ENCODE peak calls at places on chromosomes 4 and X, in nine cellular contexts. One of them, this sample, is unnamed.

GRCh38 chrX:40318796-40319195 is 221.0 kb upstream of the BCOR start:
- DNase-seq in NT2/D1: no peak
- DNase-seq in bronchial epithelial cell: no peak
- DNase-seq in right lobe of liver: no peak
- DNase-seq in CD8-positive, alpha-beta memory T cell: no peak
- DNase-seq in Panc1: no peak
- DNase-seq in cardiac muscle cell: no peak
- DNase-seq in HepG2: no peak
- DNase-seq in heart right ventricle: no peak
- DNase-seq in this sample: no peak

GRCh38 chrX:47595701-47596655 is 13.7 kb downstream of the TIMP1 start:
- DNase-seq in NT2/D1: no peak
- DNase-seq in bronchial epithelial cell: no peak
- DNase-seq in right lobe of liver: no peak
- DNase-seq in CD8-positive, alpha-beta memory T cell: no peak
- DNase-seq in Panc1: no peak
- DNase-seq in cardiac muscle cell: peak; percentile 93
- DNase-seq in HepG2: no peak
- DNase-seq in heart right ventricle: no peak
- DNase-seq in this sample: no peak

GRCh38 chrX:150227873-150228272 is 135.2 kb upstream of the MAMLD1 start:
- DNase-seq in NT2/D1: no peak
- DNase-seq in bronchial epithelial cell: no peak
- DNase-seq in right lobe of liver: no peak
- DNase-seq in CD8-positive, alpha-beta memory T cell: no peak
- DNase-seq in Panc1: no peak
- DNase-seq in cardiac muscle cell: no peak
- DNase-seq in HepG2: no peak
- DNase-seq in heart right ventricle: no peak
- DNase-seq in this sample: no peak

GRCh38 chrX:97320305-97320704 is 436.6 kb downstream of the RPA4 start:
- DNase-seq in NT2/D1: no peak
- DNase-seq in bronchial epithelial cell: no peak
- DNase-seq in right lobe of liver: peak; percentile 49
- DNase-seq in CD8-positive, alpha-beta memory T cell: no peak
- DNase-seq in Panc1: no peak
- DNase-seq in cardiac muscle cell: no peak
- DNase-seq in HepG2: no peak
- DNase-seq in heart right ventricle: no peak
- DNase-seq in this sample: no peak

GRCh38 chrX:22433292-22434070 is 160.8 kb downstream of the CBLL2 start:
- DNase-seq in NT2/D1: peak; percentile 32
- DNase-seq in bronchial epithelial cell: no peak
- DNase-seq in right lobe of liver: no peak
- DNase-seq in CD8-positive, alpha-beta memory T cell: no peak
- DNase-seq in Panc1: no peak
- DNase-seq in cardiac muscle cell: no peak
- DNase-seq in HepG2: no peak
- DNase-seq in heart right ventricle: no peak
- DNase-seq in this sample: no peak

GRCh38 chr4:175371091-175371490 is 441.0 kb downstream of the GPM6A start:
- DNase-seq in NT2/D1: no peak
- DNase-seq in bronchial epithelial cell: peak; percentile 33
- DNase-seq in right lobe of liver: no peak
- DNase-seq in CD8-positive, alpha-beta memory T cell: no peak
- DNase-seq in Panc1: no peak
- DNase-seq in cardiac muscle cell: no peak
- DNase-seq in HepG2: no peak
- DNase-seq in heart right ventricle: no peak
- DNase-seq in this sample: no peak

GRCh38 chrX:750812-751211 is 120.2 kb downstream of the SHOX start:
- DNase-seq in NT2/D1: no peak
- DNase-seq in bronchial epithelial cell: no peak
- DNase-seq in right lobe of liver: no peak
- DNase-seq in CD8-positive, alpha-beta memory T cell: no peak
- DNase-seq in Panc1: no peak
- DNase-seq in cardiac muscle cell: no peak
- DNase-seq in HepG2: no peak
- DNase-seq in heart right ventricle: no peak
- DNase-seq in this sample: no peak

GRCh38 chr4:62398318-62398717 is 1198.2 kb downstream of the ADGRL3 start:
- DNase-seq in NT2/D1: no peak
- DNase-seq in bronchial epithelial cell: no peak
- DNase-seq in right lobe of liver: no peak
- DNase-seq in CD8-positive, alpha-beta memory T cell: no peak
- DNase-seq in Panc1: no peak
- DNase-seq in cardiac muscle cell: no peak
- DNase-seq in HepG2: no peak
- DNase-seq in heart right ventricle: no peak
- DNase-seq in this sample: no peak

GRCh38 chr4:69800599-69800998 is 40.2 kb upstream of the SULT1B1 start:
- DNase-seq in NT2/D1: no peak
- DNase-seq in bronchial epithelial cell: peak; percentile 5
- DNase-seq in right lobe of liver: no peak
- DNase-seq in CD8-positive, alpha-beta memory T cell: no peak
- DNase-seq in Panc1: no peak
- DNase-seq in cardiac muscle cell: peak; percentile 47
- DNase-seq in HepG2: no peak
- DNase-seq in heart right ventricle: no peak
- DNase-seq in this sample: no peak

GRCh38 chrX:50333308-50333707 is 128.7 kb downstream of the CCNB3 start:
- DNase-seq in NT2/D1: no peak
- DNase-seq in bronchial epithelial cell: no peak
- DNase-seq in right lobe of liver: no peak
- DNase-seq in CD8-positive, alpha-beta memory T cell: no peak
- DNase-seq in Panc1: no peak
- DNase-seq in cardiac muscle cell: no peak
- DNase-seq in HepG2: no peak
- DNase-seq in heart right ventricle: no peak
- DNase-seq in this sample: no peak

GRCh38 chr4:56701644-56702043 is 20.5 kb upstream of the HOPX start:
- DNase-seq in NT2/D1: no peak
- DNase-seq in bronchial epithelial cell: no peak
- DNase-seq in right lobe of liver: no peak
- DNase-seq in CD8-positive, alpha-beta memory T cell: no peak
- DNase-seq in Panc1: no peak
- DNase-seq in cardiac muscle cell: no peak
- DNase-seq in HepG2: no peak
- DNase-seq in heart right ventricle: peak; percentile 13
- DNase-seq in this sample: no peak

GRCh38 chr4:39514888-39515401 is 12.3 kb downstream of the UGDH start:
- DNase-seq in NT2/D1: no peak
- DNase-seq in bronchial epithelial cell: peak; percentile 90
- DNase-seq in right lobe of liver: peak; percentile 81
- DNase-seq in CD8-positive, alpha-beta memory T cell: no peak
- DNase-seq in Panc1: peak; percentile 59
- DNase-seq in cardiac muscle cell: no peak
- DNase-seq in HepG2: peak; percentile 99
- DNase-seq in heart right ventricle: no peak
- DNase-seq in this sample: no peak

GRCh38 chr4:80948995-80949394 is 81.5 kb upstream of the BMP3 start:
- DNase-seq in NT2/D1: no peak
- DNase-seq in bronchial epithelial cell: peak; percentile 7
- DNase-seq in right lobe of liver: no peak
- DNase-seq in CD8-positive, alpha-beta memory T cell: no peak
- DNase-seq in Panc1: no peak
- DNase-seq in cardiac muscle cell: no peak
- DNase-seq in HepG2: no peak
- DNase-seq in heart right ventricle: no peak
- DNase-seq in this sample: no peak

GRCh38 chr4:793941-794621 is 31.8 kb downstream of the CPLX1 start:
- DNase-seq in NT2/D1: no peak
- DNase-seq in bronchial epithelial cell: no peak
- DNase-seq in right lobe of liver: no peak
- DNase-seq in CD8-positive, alpha-beta memory T cell: no peak
- DNase-seq in Panc1: no peak
- DNase-seq in cardiac muscle cell: no peak
- DNase-seq in HepG2: no peak
- DNase-seq in heart right ventricle: no peak
- DNase-seq in this sample: no peak

GRCh38 chr4:79915276-79915675 is 157.8 kb downstream of the ANTXR2 start:
- DNase-seq in NT2/D1: no peak
- DNase-seq in bronchial epithelial cell: no peak
- DNase-seq in right lobe of liver: no peak
- DNase-seq in CD8-positive, alpha-beta memory T cell: no peak
- DNase-seq in Panc1: no peak
- DNase-seq in cardiac muscle cell: no peak
- DNase-seq in HepG2: no peak
- DNase-seq in heart right ventricle: no peak
- DNase-seq in this sample: no peak

GRCh38 chrX:49915352-49916222 is 6.8 kb upstream of the CLCN5 start:
- DNase-seq in NT2/D1: peak; percentile 23
- DNase-seq in bronchial epithelial cell: peak; percentile 44
- DNase-seq in right lobe of liver: peak; percentile 45
- DNase-seq in CD8-positive, alpha-beta memory T cell: peak; percentile 48
- DNase-seq in Panc1: peak; percentile 45
- DNase-seq in cardiac muscle cell: peak; percentile 70
- DNase-seq in HepG2: peak; percentile 33
- DNase-seq in heart right ventricle: peak; percentile 20
- DNase-seq in this sample: no peak

GRCh38 chrX:69154051-69154450 is 11.2 kb downstream of the PJA1 start:
- DNase-seq in NT2/D1: no peak
- DNase-seq in bronchial epithelial cell: no peak
- DNase-seq in right lobe of liver: no peak
- DNase-seq in CD8-positive, alpha-beta memory T cell: no peak
- DNase-seq in Panc1: no peak
- DNase-seq in cardiac muscle cell: no peak
- DNase-seq in HepG2: no peak
- DNase-seq in heart right ventricle: no peak
- DNase-seq in this sample: no peak

GRCh38 chrX:19684265-19684664 is 169.0 kb upstream of the MAP3K15 start:
- DNase-seq in NT2/D1: no peak
- DNase-seq in bronchial epithelial cell: no peak
- DNase-seq in right lobe of liver: no peak
- DNase-seq in CD8-positive, alpha-beta memory T cell: no peak
- DNase-seq in Panc1: no peak
- DNase-seq in cardiac muscle cell: no peak
- DNase-seq in HepG2: no peak
- DNase-seq in heart right ventricle: no peak
- DNase-seq in this sample: no peak

GRCh38 chr4:184898793-184899192 is 73.0 kb upstream of the ACSL1 start:
- DNase-seq in NT2/D1: no peak
- DNase-seq in bronchial epithelial cell: peak; percentile 11
- DNase-seq in right lobe of liver: no peak
- DNase-seq in CD8-positive, alpha-beta memory T cell: no peak
- DNase-seq in Panc1: no peak
- DNase-seq in cardiac muscle cell: no peak
- DNase-seq in HepG2: no peak
- DNase-seq in heart right ventricle: no peak
- DNase-seq in this sample: no peak

GRCh38 chr4:186698028-186698427 is 25.6 kb downstream of the FAT1 start:
- DNase-seq in NT2/D1: no peak
- DNase-seq in bronchial epithelial cell: no peak
- DNase-seq in right lobe of liver: no peak
- DNase-seq in CD8-positive, alpha-beta memory T cell: no peak
- DNase-seq in Panc1: no peak
- DNase-seq in cardiac muscle cell: no peak
- DNase-seq in HepG2: peak; percentile 83
- DNase-seq in heart right ventricle: no peak
- DNase-seq in this sample: no peak
- H3K36me3 ChIP-seq in NT2/D1: peaks cover 36% of the 10 kb centered on the region
- H3K36me3 ChIP-seq in bronchial epithelial cell: peaks cover 10% of the 10 kb centered on the region
- H3K36me3 ChIP-seq in right lobe of liver: no peaks in the 10 kb centered on the region
- H3K36me3 ChIP-seq in CD8-positive, alpha-beta memory T cell: no peaks in the 10 kb centered on the region
- H3K36me3 ChIP-seq in Panc1: no peaks in the 10 kb centered on the region
- H3K36me3 ChIP-seq in cardiac muscle cell: no peaks in the 10 kb centered on the region
- H3K36me3 ChIP-seq in HepG2: peaks cover 10% of the 10 kb centered on the region
- H3K36me3 ChIP-seq in heart right ventricle: no peaks in the 10 kb centered on the region
- H3K36me3 ChIP-seq in this sample: no peaks in the 10 kb centered on the region

DNA sequence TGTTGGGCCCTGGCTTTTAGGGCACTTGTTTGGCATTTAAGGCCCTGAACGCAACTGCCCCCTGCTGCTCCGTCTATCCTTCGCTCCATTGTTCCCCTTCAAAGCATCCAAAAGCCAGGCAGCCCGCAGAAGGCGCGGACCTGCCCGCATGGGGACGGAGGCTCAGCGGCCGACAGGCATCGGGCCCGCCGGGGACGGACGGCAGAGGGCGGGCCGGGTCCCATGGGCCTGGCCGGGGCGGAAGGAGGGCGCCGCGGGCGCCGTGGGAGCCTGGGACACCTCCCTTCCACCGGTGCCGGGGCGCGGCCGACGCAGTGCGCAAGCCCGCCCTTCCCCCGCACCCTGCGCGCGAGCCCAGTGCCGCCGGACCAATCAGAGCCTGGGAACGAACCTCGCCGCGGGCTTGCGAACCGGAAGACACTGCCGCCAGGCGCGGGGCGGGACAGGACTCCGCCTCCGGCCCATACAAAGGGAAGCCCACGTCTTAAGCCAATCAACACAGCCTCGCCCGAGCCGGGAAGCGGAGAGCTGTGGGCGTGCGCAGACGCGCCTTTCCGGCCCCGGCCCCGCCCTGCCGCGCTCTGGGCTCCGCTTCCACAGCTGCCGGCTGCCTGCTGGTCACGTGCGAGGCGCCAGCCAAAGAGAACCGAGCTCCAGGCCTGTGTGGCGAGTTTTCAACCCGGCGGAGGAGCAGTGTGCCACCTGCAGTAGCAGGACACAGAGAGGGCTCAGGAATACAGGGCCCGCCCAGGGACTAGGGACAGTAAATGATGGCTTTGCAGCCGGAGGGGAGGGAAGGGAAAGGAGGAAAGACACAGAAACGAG is 2.1 kb upstream of the ARHGAP4 start:
- DNase-seq in NT2/D1: peak; percentile 87
- DNase-seq in bronchial epithelial cell: peak; percentile 90
- DNase-seq in right lobe of liver: peak; percentile 95
- DNase-seq in CD8-positive, alpha-beta memory T cell: peak; percentile 98
- DNase-seq in Panc1: peak; percentile 91
- DNase-seq in cardiac muscle cell: peak; percentile 98
- DNase-seq in HepG2: peak; percentile 90
- DNase-seq in heart right ventricle: peak; percentile 92
- DNase-seq in this sample: peak; percentile 79
- H3K36me3 ChIP-seq in NT2/D1: peaks cover 35% of the 10 kb centered on the region
- H3K36me3 ChIP-seq in bronchial epithelial cell: peaks cover 4% of the 10 kb centered on the region
- H3K36me3 ChIP-seq in right lobe of liver: no peaks in the 10 kb centered on the region
- H3K36me3 ChIP-seq in CD8-positive, alpha-beta memory T cell: no peaks in the 10 kb centered on the region
- H3K36me3 ChIP-seq in Panc1: peaks cover 7% of the 10 kb centered on the region
- H3K36me3 ChIP-seq in cardiac muscle cell: no peaks in the 10 kb centered on the region
- H3K36me3 ChIP-seq in HepG2: peaks cover 1% of the 10 kb centered on the region
- H3K36me3 ChIP-seq in heart right ventricle: peaks cover 5% of the 10 kb centered on the region
- H3K36me3 ChIP-seq in this sample: peaks cover 14% of the 10 kb centered on the region

GRCh38 chrX:115332832-115333231 is 43.3 kb downstream of the LUZP4 start:
- DNase-seq in NT2/D1: no peak
- DNase-seq in bronchial epithelial cell: no peak
- DNase-seq in right lobe of liver: no peak
- DNase-seq in CD8-positive, alpha-beta memory T cell: no peak
- DNase-seq in Panc1: no peak
- DNase-seq in cardiac muscle cell: no peak
- DNase-seq in HepG2: no peak
- DNase-seq in heart right ventricle: no peak
- DNase-seq in this sample: no peak
- H3K36me3 ChIP-seq in NT2/D1: no peaks in the 10 kb centered on the region
- H3K36me3 ChIP-seq in bronchial epithelial cell: no peaks in the 10 kb centered on the region
- H3K36me3 ChIP-seq in right lobe of liver: no peaks in the 10 kb centered on the region
- H3K36me3 ChIP-seq in CD8-positive, alpha-beta memory T cell: no peaks in the 10 kb centered on the region
- H3K36me3 ChIP-seq in Panc1: no peaks in the 10 kb centered on the region
- H3K36me3 ChIP-seq in cardiac muscle cell: no peaks in the 10 kb centered on the region
- H3K36me3 ChIP-seq in HepG2: no peaks in the 10 kb centered on the region
- H3K36me3 ChIP-seq in heart right ventricle: no peaks in the 10 kb centered on the region
- H3K36me3 ChIP-seq in this sample: no peaks in the 10 kb centered on the region

GRCh38 chr4:5686338-5686737 is 22.0 kb downstream of the EVC2 start:
- DNase-seq in NT2/D1: no peak
- DNase-seq in bronchial epithelial cell: no peak
- DNase-seq in right lobe of liver: no peak
- DNase-seq in CD8-positive, alpha-beta memory T cell: no peak
- DNase-seq in Panc1: no peak
- DNase-seq in cardiac muscle cell: no peak
- DNase-seq in HepG2: no peak
- DNase-seq in heart right ventricle: no peak
- DNase-seq in this sample: no peak
- H3K36me3 ChIP-seq in NT2/D1: peaks cover 85% of the 10 kb centered on the region
- H3K36me3 ChIP-seq in bronchial epithelial cell: peaks cover 21% of the 10 kb centered on the region
- H3K36me3 ChIP-seq in right lobe of liver: no peaks in the 10 kb centered on the region
- H3K36me3 ChIP-seq in CD8-positive, alpha-beta memory T cell: no peaks in the 10 kb centered on the region
- H3K36me3 ChIP-seq in Panc1: no peaks in the 10 kb centered on the region
- H3K36me3 ChIP-seq in cardiac muscle cell: peaks cover 8% of the 10 kb centered on the region
- H3K36me3 ChIP-seq in HepG2: no peaks in the 10 kb centered on the region
- H3K36me3 ChIP-seq in heart right ventricle: no peaks in the 10 kb centered on the region
- H3K36me3 ChIP-seq in this sample: peaks cover 15% of the 10 kb centered on the region